ENCODE peak calls at places on chromosomes 2 and 18, in four cellular contexts. P is non-pigmented ciliary epithelial cell, H is HEK293T, Z is NCI-H2171. E is an unnamed sample.

GRCh38 chr2:10372862-10373240 is 70.1 kb downstream of the HPCAL1 start:
- DNase-seq in P (no peak), H (no peak), Z (no peak), E (no peak)

GRCh38 chr2:170157025-170157684 is 20.8 kb upstream of the MYO3B start:
- DNase-seq in P (peak; percentile 41), H (no peak), Z (no peak), E (no peak)

GRCh38 chr2:74584088-74584645 is 29.6 kb downstream of the DOK1 start:
- DNase-seq in P (no peak), H (no peak), Z (no peak), E (no peak)

GRCh38 chr2:134203175-134203574 is 50.7 kb upstream of the MGAT5 start:
- DNase-seq in P (no peak), H (no peak), Z (no peak), E (no peak)

GRCh38 chr2:164510895-164511294 is 110.4 kb downstream of the GRB14 start:
- DNase-seq in P (no peak), H (no peak), Z (no peak), E (no peak)

GRCh38 chr2:239169311-239170048 is 231.3 kb downstream of the HDAC4 start:
- DNase-seq in P (no peak), H (no peak), Z (no peak), E (no peak)

GRCh38 chr2:19361325-19361990 is 3.0 kb upstream of the OSR1 start:
- DNase-seq in P (no peak), H (no peak), Z (no peak), E (no peak)

GRCh38 chr2:120803764-120804335 is 68.2 kb downstream of the GLI2 start:
- DNase-seq in P (no peak), H (no peak), Z (no peak), E (no peak)

GRCh38 chr2:173854840-173855239 is 110.3 kb downstream of the SP3 start:
- DNase-seq in P (no peak), H (no peak), Z (peak; percentile 53), E (no peak)

GRCh38 chr2:88131201-88131998 is 3.5 kb upstream of the FABP1 start:
- DNase-seq in P (no peak), H (no peak), Z (no peak), E (no peak)

GRCh38 chr2:190407662-190408537 is at the start of gene MFSD6:
- DNase-seq in P (no peak), H (peak; percentile 50), Z (peak; percentile 33), E (no peak)

GRCh38 chr2:134145519-134145918 is 108.4 kb upstream of the MGAT5 start:
- DNase-seq in P (no peak), H (no peak), Z (no peak), E (no peak)

GRCh38 chr2:172307800-172308199 is 119.6 kb upstream of the ITGA6 start:
- DNase-seq in P (no peak), H (no peak), Z (no peak), E (no peak)

GRCh38 chr2:47534179-47534919 is 131.4 kb downstream of the MSH2 start:
- DNase-seq in P (peak; percentile 51), H (peak; percentile 25), Z (peak; percentile 3), E (no peak)

GRCh38 chr2:226799976-226800940 is 638 bp upstream of the IRS1 start:
- DNase-seq in P (no peak), H (no peak), Z (no peak), E (no peak)

GRCh38 chr2:126645211-126645618 is 10.7 kb upstream of the GYPC start:
- DNase-seq in P (no peak), H (no peak), Z (no peak), E (no peak)

GRCh38 chr2:232633413-232634318 is at the start of gene EFHD1:
- DNase-seq in P (no peak), H (peak; percentile 72), Z (peak; percentile 30), E (peak; percentile 39)

GRCh38 chr2:174561283-174562275 is 36.0 kb downstream of the WIPF1 start:
- DNase-seq in P (no peak), H (no peak), Z (no peak), E (no peak)

GRCh38 chr2:148674063-148675020 is 29.8 kb downstream of the EPC2 start:
- DNase-seq in P (no peak), H (peak; percentile 46), Z (no peak), E (no peak)

GRCh38 chr2:206856474-206856873 is 82.8 kb upstream of the CPO start:
- DNase-seq in P (peak; percentile 11), H (no peak), Z (no peak), E (no peak)

GRCh38 chr18:79581911-79582310 is 97.7 kb upstream of the CTDP1 start:
- DNase-seq in P (no peak), H (no peak), Z (no peak), E (no peak)

GRCh38 chr18:21272016-21272582 is 30.1 kb downstream of the GREB1L start:
- DNase-seq in P (no peak), H (no peak), Z (no peak), E (no peak)